ENCODE peak calls at places on chromosomes 11 and 22, in ten cellular contexts. K is T-helper 2 cell; O is AG20443; G is neuronal stem cell; S is HEK293T; Z is kidney; B is mammary epithelial cell; N is activated CD4-positive, CD25-positive, alpha-beta regulatory T cell; V is GF-D8; M is WTC11. W is an unnamed sample.

GRCh38 chr11:108593910-108594434 is 404 bp upstream of the EXPH5 start:
- DNase-seq in K (no peak), O (no peak), G (no peak), S (no peak), Z (no peak), B (no peak), N (no peak), V (no peak), M (no peak), W (no peak)

GRCh38 chr11:114008331-114008730 is 33.4 kb downstream of the HTR3A start:
- DNase-seq in K (no peak), O (no peak), G (no peak), S (no peak), Z (no peak), B (no peak), N (no peak), V (no peak), M (no peak), W (no peak)

GRCh38 chr22:42397332-42398246 is 34.6 kb downstream of the NFAM1 start:
- DNase-seq in K (no peak), O (no peak), G (no peak), S (no peak), Z (no peak), B (no peak), N (no peak), V (peak), M (no peak), W (no peak)

GRCh38 chr11:21625982-21626381 is 566.9 kb upstream of the ANO5 start:
- DNase-seq in K (no peak), O (no peak), G (no peak), S (no peak), Z (no peak), B (peak), N (no peak), V (peak), M (no peak), W (no peak)

GRCh38 chr11:64933213-64933934 is 2.3 kb downstream of the GPHA2 start:
- DNase-seq in K (no peak), O (no peak), G (no peak), S (no peak), Z (no peak), B (no peak), N (no peak), V (no peak), M (no peak), W (no peak)

GRCh38 chr11:45607995-45608394 is 57.4 kb downstream of the CHST1 start:
- DNase-seq in K (no peak), O (no peak), G (no peak), S (no peak), Z (no peak), B (no peak), N (no peak), V (peak), M (no peak), W (no peak)

GRCh38 chr22:29912605-29913398 is 29.8 kb downstream of the MTMR3 start:
- DNase-seq in K (no peak), O (peak), G (no peak), S (no peak), Z (no peak), B (peak), N (no peak), V (no peak), M (no peak), W (no peak)

GRCh38 chr11:126380909-126381308 is 25.4 kb downstream of the ST3GAL4 start:
- DNase-seq in K (no peak), O (no peak), G (no peak), S (no peak), Z (no peak), B (no peak), N (no peak), V (no peak), M (no peak), W (no peak)

GRCh38 chr11:92948116-92948515 is 21.3 kb upstream of the MTNR1B start:
- DNase-seq in K (no peak), O (no peak), G (no peak), S (no peak), Z (no peak), B (no peak), N (no peak), V (no peak), M (no peak), W (no peak)

GRCh38 chr22:40046126-40046525 is 51.4 kb downstream of the FAM83F start:
- DNase-seq in K (no peak), O (no peak), G (no peak), S (no peak), Z (no peak), B (no peak), N (no peak), V (no peak), M (no peak), W (no peak)

GRCh38 chr11:110762596-110762995 is 50.4 kb upstream of the ARHGAP20 start:
- DNase-seq in K (no peak), O (peak), G (no peak), S (no peak), Z (no peak), B (no peak), N (no peak), V (no peak), M (no peak), W (no peak)

GRCh38 chr11:32511926-32512325 is 71.7 kb upstream of the EIF3M start:
- DNase-seq in K (no peak), O (no peak), G (no peak), S (no peak), Z (no peak), B (peak), N (no peak), V (no peak), M (no peak), W (no peak)

GRCh38 chr22:48897638-48897954 is 930.1 kb downstream of the BRD1 start:
- DNase-seq in K (no peak), O (no peak), G (no peak), S (no peak), Z (no peak), B (no peak), N (no peak), V (no peak), M (no peak), W (no peak)

GRCh38 chr11:79097279-79097875 is 343.5 kb downstream of the TENM4 start:
- DNase-seq in K (no peak), O (no peak), G (no peak), S (no peak), Z (no peak), B (no peak), N (no peak), V (no peak), M (no peak), W (no peak)

GRCh38 chr22:26949193-26949592 is 291.8 kb downstream of the MIAT start:
- DNase-seq in K (no peak), O (peak), G (no peak), S (no peak), Z (no peak), B (peak), N (no peak), V (no peak), M (peak), W (no peak)

GRCh38 chr22:38314992-38315800 is 2.0 kb downstream of the CSNK1E start:
- DNase-seq in K (no peak), O (no peak), G (no peak), S (no peak), Z (no peak), B (no peak), N (no peak), V (peak), M (no peak), W (no peak)

GRCh38 chr11:95884364-95884763 is 39.5 kb downstream of the MTMR2 start:
- DNase-seq in K (no peak), O (no peak), G (no peak), S (no peak), Z (no peak), B (peak), N (no peak), V (no peak), M (no peak), W (no peak)

GRCh38 chr22:49892226-49892899 is 25.9 kb downstream of the ALG12 start:
- DNase-seq in K (no peak), O (no peak), G (no peak), S (no peak), Z (no peak), B (no peak), N (no peak), V (no peak), M (no peak), W (no peak)

GRCh38 chr11:35852056-35852455 is 91.8 kb upstream of the LDLRAD3 start:
- DNase-seq in K (no peak), O (no peak), G (no peak), S (no peak), Z (no peak), B (no peak), N (no peak), V (peak), M (no peak), W (no peak)

GRCh38 chr22:50010676-50011446 is 1.7 kb downstream of the IL17REL start:
- DNase-seq in K (peak), O (no peak), G (no peak), S (no peak), Z (no peak), B (no peak), N (no peak), V (no peak), M (no peak), W (peak)

GRCh38 chr22:33601062-33601461 is 319.2 kb downstream of the LARGE1 start:
- DNase-seq in K (no peak), O (no peak), G (no peak), S (no peak), Z (no peak), B (no peak), N (no peak), V (no peak), M (no peak), W (no peak)

GRCh38 chr22:24289138-24289537 is 18.5 kb downstream of the SPECC1L start:
- DNase-seq in K (no peak), O (peak), G (no peak), S (no peak), Z (no peak), B (no peak), N (no peak), V (no peak), M (no peak), W (no peak)

GRCh38 chr11:63622318-63622717 is 8.1 kb upstream of the PLAAT3 start:
- DNase-seq in K (no peak), O (no peak), G (no peak), S (no peak), Z (no peak), B (peak), N (no peak), V (no peak), M (no peak), W (no peak)

GRCh38 chr11:3028808-3029207 is 28.4 kb downstream of the CARS1 start:
- DNase-seq in K (no peak), O (no peak), G (no peak), S (no peak), Z (peak), B (no peak), N (no peak), V (no peak), M (no peak), W (no peak)

GRCh38 chr11:119509277-119509841 is 86.4 kb upstream of the THY1 start:
- DNase-seq in K (no peak), O (peak), G (no peak), S (no peak), Z (no peak), B (peak), N (no peak), V (no peak), M (no peak), W (no peak)

GRCh38 chr11:117932987-117933386 is 3.8 kb upstream of the TMPRSS13 start:
- DNase-seq in K (no peak), O (no peak), G (no peak), S (no peak), Z (no peak), B (no peak), N (no peak), V (no peak), M (no peak), W (no peak)

GRCh38 chr11:47271961-47272661 is 2.2 kb downstream of the MADD start:
- DNase-seq in K (no peak), O (no peak), G (no peak), S (peak), Z (no peak), B (no peak), N (no peak), V (no peak), M (no peak), W (no peak)

GRCh38 chr11:18393581-18394299 is 623 bp upstream of the LDHA start:
- DNase-seq in K (no peak), O (no peak), G (no peak), S (no peak), Z (no peak), B (no peak), N (no peak), V (no peak), M (no peak), W (no peak)

GRCh38 chr11:45803981-45804805 is 756 bp upstream of the SLC35C1 start:
- DNase-seq in K (peak), O (peak), G (peak), S (peak), Z (peak), B (peak), N (peak), V (no peak), M (peak), W (peak)

GRCh38 chr22:42862045-42862734 is 5.1 kb upstream of the ARFGAP3 start:
- DNase-seq in K (no peak), O (no peak), G (no peak), S (no peak), Z (no peak), B (peak), N (no peak), V (no peak), M (no peak), W (no peak)

GRCh38 chr11:86021390-86021789 is 47.5 kb downstream of the PICALM start:
- DNase-seq in K (no peak), O (no peak), G (no peak), S (no peak), Z (no peak), B (no peak), N (no peak), V (no peak), M (no peak), W (no peak)

GRCh38 chr22:25602924-25603323 is 38.4 kb downstream of the GRK3 start:
- DNase-seq in K (no peak), O (no peak), G (no peak), S (no peak), Z (no peak), B (no peak), N (no peak), V (no peak), M (no peak), W (no peak)

GRCh38 chr11:34206598-34207300 is 101.3 kb downstream of the NAT10 start:
- DNase-seq in K (no peak), O (no peak), G (no peak), S (no peak), Z (no peak), B (no peak), N (no peak), V (no peak), M (no peak), W (no peak)

GRCh38 chr11:84800755-84801346 is 826.3 kb downstream of the DLG2 start:
- DNase-seq in K (no peak), O (peak), G (peak), S (peak), Z (no peak), B (peak), N (no peak), V (no peak), M (no peak), W (no peak)

GRCh38 chr22:49594078-49594477 is 233.6 kb downstream of the BRD1 start:
- DNase-seq in K (no peak), O (no peak), G (no peak), S (no peak), Z (peak), B (no peak), N (no peak), V (no peak), M (no peak), W (no peak)